ENCODE peak calls at places on chromosomes 6 and 20, in eight cellular contexts. P is foreskin fibroblast, Y is right lobe of liver, T is GM12878, L is fibroblast of the aortic adventitia, S is skeletal muscle cell, B is kidney, X is cardiac fibroblast. F is an unnamed sample.

GRCh38 chr6:37696841-37697735 is 595 bp downstream of the MDGA1 start:
- DNase-seq in P (no peak), Y (no peak), T (no peak), L (peak; percentile 14), S (no peak), B (no peak), X (no peak), F (peak; percentile 23)

GRCh38 chr20:19212524-19213502 is at the start of gene SLC24A3:
- DNase-seq in P (no peak), Y (peak; percentile 60), T (no peak), L (no peak), S (no peak), B (peak; percentile 94), X (peak; percentile 33), F (no peak)

GRCh38 chr6:81561071-81561564 is 191.4 kb downstream of the TENT5A start:
- DNase-seq in P (peak; percentile 32), Y (no peak), T (no peak), L (peak; percentile 32), S (no peak), B (no peak), X (no peak), F (no peak)

GRCh38 chr6:159126590-159126989 is 42.6 kb upstream of the FNDC1 start:
- DNase-seq in P (no peak), Y (no peak), T (no peak), L (no peak), S (no peak), B (no peak), X (no peak), F (no peak)

GRCh38 chr20:1651268-1651667 is 6.3 kb downstream of the SIRPG start:
- DNase-seq in P (no peak), Y (no peak), T (no peak), L (no peak), S (no peak), B (no peak), X (no peak), F (no peak)

GRCh38 chr20:50567860-50568548 is 57.8 kb downstream of the PTPN1 start:
- DNase-seq in P (no peak), Y (no peak), T (no peak), L (no peak), S (no peak), B (no peak), X (no peak), F (no peak)

GRCh38 chr6:125747589-125748533 is 1.6 kb upstream of the HEY2 start:
- DNase-seq in P (no peak), Y (peak; percentile 74), T (no peak), L (no peak), S (no peak), B (peak; percentile 82), X (no peak), F (no peak)

GRCh38 chr6:139600919-139601470 is 226.5 kb upstream of the CITED2 start:
- DNase-seq in P (no peak), Y (no peak), T (peak; percentile 71), L (no peak), S (no peak), B (no peak), X (no peak), F (no peak)

GRCh38 chr6:26743157-26743821 is 83.7 kb upstream of the ZNF322 start:
- DNase-seq in P (peak; percentile 73), Y (no peak), T (no peak), L (peak; percentile 53), S (peak; percentile 20), B (peak; percentile 16), X (peak; percentile 51), F (peak; percentile 82)

GRCh38 chr20:9280654-9281053 is 211.8 kb downstream of the PLCB4 start:
- DNase-seq in P (peak; percentile 30), Y (no peak), T (no peak), L (no peak), S (no peak), B (no peak), X (no peak), F (no peak)

GRCh38 chr20:9279905-9280304 is 211.0 kb downstream of the PLCB4 start:
- DNase-seq in P (no peak), Y (no peak), T (no peak), L (no peak), S (no peak), B (no peak), X (no peak), F (no peak)

GRCh38 chr20:9286501-9286900 is 217.6 kb downstream of the PLCB4 start:
- DNase-seq in P (no peak), Y (no peak), T (no peak), L (no peak), S (no peak), B (no peak), X (no peak), F (peak; percentile 4)

GRCh38 chr20:9285617-9286016 is 216.7 kb downstream of the PLCB4 start:
- DNase-seq in P (no peak), Y (no peak), T (no peak), L (no peak), S (no peak), B (no peak), X (no peak), F (no peak)

DNA sequence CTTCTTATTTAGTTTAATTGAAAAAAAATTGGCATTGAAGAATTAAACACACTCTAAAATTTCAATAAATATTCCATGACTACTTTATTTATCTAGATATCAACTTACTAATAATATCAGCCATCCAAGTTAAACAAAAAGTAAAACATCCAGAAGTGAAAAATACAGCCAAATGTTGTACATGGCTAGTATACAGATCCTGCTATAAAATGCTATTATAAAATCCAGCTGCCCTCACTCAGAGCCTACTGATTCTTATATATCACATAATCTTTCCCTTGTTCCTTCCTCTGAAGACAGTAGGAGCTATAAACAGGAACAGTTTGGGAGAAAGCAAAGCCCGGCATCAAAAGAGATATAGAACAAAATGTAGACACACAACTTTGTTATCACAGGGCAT is 212.9 kb downstream of the PLCB4 start:
- DNase-seq in P (no peak), Y (no peak), T (no peak), L (no peak), S (no peak), B (no peak), X (no peak), F (no peak)
- H3K4me3 ChIP-seq in P (no peak overlapping the region), Y (no peak overlapping the region), T (no peak overlapping the region), L (no peak overlapping the region), S (no peak overlapping the region), B (no peak overlapping the region), X (no peak overlapping the region), F (no peak overlapping the region)

DNA sequence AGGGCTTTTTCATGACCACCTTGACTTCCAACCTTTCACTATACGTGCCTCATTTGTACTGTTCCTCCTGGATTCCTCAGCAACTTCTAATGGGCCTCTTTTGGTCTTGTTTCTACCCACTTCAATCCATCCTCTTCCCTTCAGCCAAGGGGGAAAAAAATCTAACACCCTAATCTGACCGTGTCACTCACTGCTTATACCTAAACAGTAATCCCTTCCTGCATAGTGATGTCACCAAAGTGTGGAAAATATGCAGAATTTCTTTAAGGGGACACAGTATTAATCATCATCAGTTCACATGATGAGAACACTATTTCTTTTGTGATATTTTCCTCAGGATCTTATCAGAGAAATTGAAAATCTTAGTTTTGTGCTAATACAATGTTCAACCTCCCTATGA is 113.8 kb downstream of the PFDN4 start:
- DNase-seq in P (no peak), Y (no peak), T (no peak), L (no peak), S (no peak), B (no peak), X (no peak), F (no peak)
- H3K4me3 ChIP-seq in P (no peak overlapping the region), Y (no peak overlapping the region), T (no peak overlapping the region), L (no peak overlapping the region), S (no peak overlapping the region), B (no peak overlapping the region), X (no peak overlapping the region), F (no peak overlapping the region)

GRCh38 chr6:142240203-142240602 is 61.6 kb upstream of the ADGRG6 start:
- DNase-seq in P (no peak), Y (no peak), T (no peak), L (no peak), S (no peak), B (no peak), X (no peak), F (no peak)
- H3K4me3 ChIP-seq in P (no peak overlapping the region), Y (no peak overlapping the region), T (no peak overlapping the region), L (no peak overlapping the region), S (no peak overlapping the region), B (no peak overlapping the region), X (no peak overlapping the region), F (no peak overlapping the region)

GRCh38 chr6:167494698-167495435 is 170.0 kb downstream of the TTLL2 start:
- DNase-seq in P (no peak), Y (no peak), T (no peak), L (no peak), S (no peak), B (no peak), X (no peak), F (no peak)
- H3K4me3 ChIP-seq in P (no peak overlapping the region), Y (no peak overlapping the region), T (no peak overlapping the region), L (no peak overlapping the region), S (no peak overlapping the region), B (no peak overlapping the region), X (no peak overlapping the region), F (no peak overlapping the region)

GRCh38 chr6:42929088-42929927 is at the start of gene CNPY3:
- DNase-seq in P (peak; percentile 94), Y (peak; percentile 96), T (peak; percentile 98), L (peak; percentile 98), S (peak; percentile 88), B (peak; percentile 98), X (peak; percentile 98), F (peak; percentile 96)

GRCh38 chr6:42933195-42933594 is 3.9 kb downstream of the CNPY3 start:
- DNase-seq in P (no peak), Y (no peak), T (no peak), L (no peak), S (no peak), B (peak; percentile 4), X (no peak), F (no peak)

GRCh38 chr6:42929928-42930360 is 664 bp downstream of the CNPY3 start:
- DNase-seq in P (peak; percentile 79), Y (no peak), T (peak; percentile 97), L (peak; percentile 71), S (peak; percentile 40), B (no peak), X (peak; percentile 66), F (no peak)

GRCh38 chr6:42935322-42935721 is 6.0 kb downstream of the CNPY3 start:
- DNase-seq in P (no peak), Y (no peak), T (peak; percentile 34), L (no peak), S (no peak), B (no peak), X (no peak), F (no peak)

GRCh38 chr6:42932412-42932811 is 3.1 kb downstream of the CNPY3 start:
- DNase-seq in P (no peak), Y (no peak), T (no peak), L (no peak), S (no peak), B (peak; percentile 35), X (no peak), F (no peak)
- H3K4me3 ChIP-seq in P (no peak overlapping the region), Y (no peak overlapping the region), T (peak overlapping the region; percentile 93), L (no peak overlapping the region), S (no peak overlapping the region), B (no peak overlapping the region), X (no peak overlapping the region), F (no peak overlapping the region)

DNA sequence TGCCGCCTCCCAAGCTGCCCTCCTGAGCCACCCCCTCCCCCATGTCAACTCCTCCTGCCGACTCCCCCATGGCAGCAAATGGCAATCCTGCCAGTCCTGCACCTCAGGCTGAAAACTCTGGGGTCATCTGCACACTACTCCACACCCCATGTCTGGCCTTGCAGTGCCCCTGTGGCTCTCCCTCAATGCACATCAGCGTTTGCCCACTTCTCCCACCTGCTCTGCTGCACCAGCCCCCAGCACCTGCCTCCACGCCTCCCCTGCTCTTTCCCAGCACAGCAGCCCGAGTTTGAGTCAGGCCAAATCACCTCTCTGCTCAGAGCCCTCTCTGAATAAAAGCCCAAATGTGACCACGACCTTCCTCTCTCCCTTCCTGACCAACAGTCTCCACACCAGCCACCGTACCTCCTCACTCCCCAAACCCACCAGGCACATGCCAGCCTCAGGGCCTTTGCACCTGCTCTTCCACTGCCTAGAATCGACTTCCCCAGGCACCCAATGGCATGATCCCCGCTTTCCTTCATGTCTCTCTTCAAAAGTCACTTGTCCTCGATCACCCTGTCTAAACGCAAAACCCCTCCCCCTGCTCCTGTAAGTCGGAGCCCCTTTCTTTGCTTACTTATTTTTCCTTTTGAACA is 4.3 kb downstream of the PXDC1 start:
- DNase-seq in P (no peak), Y (no peak), T (no peak), L (no peak), S (no peak), B (peak; percentile 50), X (no peak), F (no peak)
- H3K4me3 ChIP-seq in P (peak overlapping the region; percentile 95), Y (no peak overlapping the region), T (no peak overlapping the region), L (peak overlapping the region; percentile 25), S (no peak overlapping the region), B (no peak overlapping the region), X (no peak overlapping the region), F (no peak overlapping the region)

F was measured in MG63.